ENCODE peak calls at places on chromosomes 12 and 14, in seven cellular contexts. V is activated T-cell treated with anti-CD3 and anti-CD28 coated beads for 4 hours, T is kidney glomerular epithelial cell, U is WERI-Rb-1, N is fibroblast of lung, R is NCI-H1092, B is EL. Q is an unnamed sample.

GRCh38 chr12:70045036-70045435 is 198.2 kb upstream of the CNOT2 start:
- DNase-seq in V (no peak), T (no peak), U (no peak), N (peak; percentile 38), R (no peak), B (no peak), Q (no peak)

GRCh38 chr12:54723653-54724256 is 75.6 kb upstream of the DCD start:
- DNase-seq in V (no peak), T (peak; percentile 4), U (no peak), N (peak; percentile 0), R (peak; percentile 16), B (peak; percentile 20), Q (no peak)

GRCh38 chr12:116539905-116540482 is 19.2 kb upstream of the MAP1LC3B2 start:
- DNase-seq in V (no peak), T (peak; percentile 23), U (peak; percentile 94), N (peak; percentile 65), R (peak; percentile 10), B (peak; percentile 58), Q (no peak)

GRCh38 chr12:1805441-1806081 is 14.8 kb upstream of the LRTM2 start:
- DNase-seq in V (no peak), T (no peak), U (no peak), N (no peak), R (no peak), B (no peak), Q (no peak)

GRCh38 chr14:90812109-90812508 is 4.1 kb downstream of the TTC7B start:
- DNase-seq in V (no peak), T (no peak), U (peak; percentile 53), N (no peak), R (no peak), B (no peak), Q (no peak)

GRCh38 chr12:88529531-88530488 is 50.5 kb downstream of the KITLG start:
- DNase-seq in V (no peak), T (no peak), U (no peak), N (peak; percentile 38), R (peak; percentile 17), B (no peak), Q (no peak)

GRCh38 chr12:1644523-1645438 is 15.8 kb downstream of the WNT5B start:
- DNase-seq in V (no peak), T (no peak), U (peak; percentile 63), N (peak; percentile 80), R (peak; percentile 92), B (no peak), Q (no peak)

GRCh38 chr12:67710582-67710981 is 62.0 kb downstream of the DYRK2 start:
- DNase-seq in V (no peak), T (peak; percentile 37), U (no peak), N (peak; percentile 36), R (no peak), B (peak; percentile 70), Q (no peak)

GRCh38 chr14:102491786-102492522 is 17.6 kb downstream of the ANKRD9 start:
- DNase-seq in V (no peak), T (no peak), U (no peak), N (no peak), R (no peak), B (no peak), Q (no peak)

GRCh38 chr14:44866322-44866721 is 95.4 kb downstream of the KLHL28 start:
- DNase-seq in V (no peak), T (no peak), U (no peak), N (no peak), R (no peak), B (no peak), Q (no peak)

Q was measured in activated CD4-positive, alpha-beta T cell treated with anti-CD3 and anti-CD28 coated beads, Interleukin-2, amount 50 U/mL, for 4 hours.